ENCODE peak calls at places on chromosomes 3 and 15, in seven cellular contexts. X, U, R, P, A, E and N are unnamed samples.

GRCh38 chr15:60392986-60393811 is 4.6 kb downstream of the ANXA2 start:
- DNase-seq in E (no peak), P (peak), U (no peak), A (no peak), R (peak), X (peak), N (peak)

GRCh38 chr3:16520636-16521579 is 7.4 kb upstream of the RFTN1 start:
- DNase-seq in A (no peak), R (no peak), P (no peak), U (peak), E (no peak), X (no peak), N (no peak)

GRCh38 chr15:67955256-67955655 is 98.9 kb upstream of the PIAS1 start:
- DNase-seq in E (no peak), A (no peak), U (no peak), X (no peak), P (no peak), R (no peak), N (no peak)

GRCh38 chr15:51004103-51004536 is 90.6 kb downstream of the TNFAIP8L3 start:
- DNase-seq in U (no peak), R (no peak), E (no peak), A (no peak), X (no peak), P (peak), N (no peak)

GRCh38 chr15:35705885-35706590 is 160.1 kb upstream of the DPH6 start:
- DNase-seq in X (no peak), P (peak), E (no peak), U (no peak), R (no peak), A (no peak), N (no peak)

GRCh38 chr3:16171009-16171408 is 3.5 kb upstream of the GALNT15 start:
- DNase-seq in E (no peak), U (no peak), A (no peak), X (no peak), P (no peak), R (no peak), N (no peak)

GRCh38 chr15:83732196-83732595 is 78.3 kb downstream of the ADAMTSL3 start:
- DNase-seq in X (no peak), U (no peak), P (no peak), R (no peak), A (no peak), E (no peak), N (no peak)

GRCh38 chr15:35000511-35000910 is 12.4 kb upstream of the ZNF770 start:
- DNase-seq in P (peak), U (no peak), R (no peak), X (peak), A (no peak), E (no peak), N (no peak)

GRCh38 chr3:28972921-28973320 is 307.9 kb upstream of the RBMS3 start:
- DNase-seq in R (no peak), A (no peak), X (no peak), U (no peak), E (no peak), P (no peak), N (no peak)

GRCh38 chr15:77375133-77375532 is 44.8 kb downstream of the PEAK1 start:
- DNase-seq in P (no peak), U (no peak), A (no peak), X (no peak), R (no peak), E (no peak), N (no peak)

GRCh38 chr15:71679223-71680078 is 130.9 kb upstream of the NR2E3 start:
- DNase-seq in R (peak), P (no peak), U (no peak), X (no peak), A (no peak), E (no peak), N (no peak)

GRCh38 chr3:8610961-8611360 is 33.6 kb downstream of the SSUH2 start:
- DNase-seq in X (no peak), A (no peak), E (no peak), R (no peak), U (peak), P (no peak), N (no peak)

GRCh38 chr3:124033360-124034015 is 41.6 kb upstream of the ROPN1 start:
- DNase-seq in R (no peak), A (no peak), U (no peak), E (peak), X (no peak), P (no peak), N (no peak)

GRCh38 chr3:172648736-172649135 is 62.1 kb downstream of the NCEH1 start:
- DNase-seq in A (no peak), U (no peak), E (no peak), R (no peak), P (no peak), X (no peak), N (no peak)

GRCh38 chr3:30658328-30659052 is 52.1 kb downstream of the TGFBR2 start:
- DNase-seq in E (no peak), X (peak), R (peak), A (peak), U (no peak), P (no peak), N (peak)

GRCh38 chr15:69105451-69105985 is 54.9 kb upstream of the GLCE start:
- DNase-seq in U (no peak), E (no peak), R (no peak), X (no peak), A (no peak), P (no peak), N (no peak)

GRCh38 chr3:195909645-195910498 is 1.5 kb upstream of the TNK2 start:
- DNase-seq in X (peak), U (peak), E (peak), P (peak), A (no peak), R (peak), N (no peak)

GRCh38 chr3:195907730-195908438 is 467 bp downstream of the TNK2 start:
- DNase-seq in P (peak), E (no peak), A (peak), U (peak), X (no peak), R (no peak), N (no peak)

GRCh38 chr3:195908439-195909293 is at the start of gene TNK2:
- DNase-seq in U (peak), A (no peak), E (peak), X (no peak), R (no peak), P (peak), N (no peak)

GRCh38 chr3:195910499-195910845 is 2.1 kb upstream of the TNK2 start:
- DNase-seq in R (no peak), P (no peak), U (no peak), E (no peak), X (no peak), A (no peak), N (no peak)

GRCh38 chr3:195909294-195909644 is 918 bp upstream of the TNK2 start:
- DNase-seq in E (peak), U (no peak), X (no peak), P (no peak), A (no peak), R (no peak), N (no peak)
- H3K4me3 ChIP-seq in E (peak), U (peak), X (peak), P (peak), A (peak), R (peak), N (peak)

GRCh38 chr15:64774556-64775523 is 549 bp downstream of the RBPMS2 start:
- DNase-seq in R (no peak), E (peak), A (no peak), X (no peak), P (no peak), U (peak), N (no peak)
- TF ChIP-seq SIN3A in R (no peak), E (no peak), A (no peak), X (no peak), P (no peak), U (no peak), N (no peak)

GRCh38 chr3:42114130-42114529 is 23.0 kb downstream of the TRAK1 start:
- DNase-seq in E (no peak), R (no peak), P (no peak), A (no peak), X (no peak), U (no peak), N (no peak)
- H3K4me3 ChIP-seq in E (no peak), R (no peak), P (no peak), A (no peak), X (no peak), U (no peak), N (no peak)

DNA sequence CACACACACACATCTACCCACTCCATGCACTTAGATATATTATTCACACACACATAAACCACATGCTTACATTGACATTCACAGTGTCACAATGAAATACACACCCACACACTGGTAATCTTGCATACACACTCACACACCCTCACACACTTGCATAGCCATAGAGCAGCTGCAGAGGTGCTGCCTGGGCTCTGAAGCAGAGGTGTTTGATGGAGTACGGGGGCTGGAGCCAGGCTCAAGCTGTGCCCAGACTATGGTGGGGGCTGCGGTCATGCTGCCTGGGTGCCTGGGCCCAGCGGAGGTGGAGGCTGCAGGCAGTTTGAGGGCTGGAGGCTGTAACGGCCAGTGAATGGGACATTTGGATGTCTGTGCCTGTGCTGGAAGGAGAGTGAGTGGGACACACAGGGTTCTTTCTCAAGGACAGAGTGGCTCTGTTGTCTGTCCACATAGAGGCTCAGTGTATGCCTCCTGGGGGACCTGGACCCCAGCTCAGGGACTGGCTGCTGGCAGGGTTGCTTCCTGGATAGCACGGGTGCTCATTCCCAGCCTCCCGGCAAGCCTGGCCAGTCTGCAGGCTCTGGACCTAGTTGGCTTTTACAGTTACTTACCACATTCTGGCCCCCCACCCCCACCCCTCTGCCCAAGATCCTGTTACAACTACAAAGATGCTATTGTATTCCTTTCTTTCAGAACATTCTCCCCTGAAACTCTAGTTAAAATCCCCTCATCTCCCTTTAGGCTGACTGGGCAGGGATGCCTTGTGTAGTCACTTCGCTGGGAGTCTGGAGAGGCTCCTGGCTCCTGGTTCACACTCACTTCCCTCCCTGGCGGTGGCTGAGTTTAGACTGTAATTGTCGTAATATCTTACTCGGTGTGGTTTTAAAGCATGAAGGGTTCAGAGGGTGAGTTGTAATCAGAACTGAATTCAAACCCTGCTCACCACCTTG is 12.5 kb downstream of the GASK1A start:
- DNase-seq in E (no peak), A (no peak), X (no peak), P (no peak), U (no peak), R (no peak), N (no peak)
- TF ChIP-seq SIN3A in E (no peak), A (no peak), X (no peak), P (no peak), U (no peak), R (no peak), N (no peak)

GRCh38 chr15:52021892-52022540 is 3.0 kb downstream of the MAPK6 start:
- DNase-seq in E (no peak), P (no peak), U (no peak), R (no peak), A (no peak), X (no peak), N (no peak)
- H3K4me3 ChIP-seq in E (no peak), P (peak), U (peak), R (peak), A (peak), X (no peak), N (peak)

GRCh38 chr3:87625911-87626310 is 349.5 kb upstream of the POU1F1 start:
- DNase-seq in E (no peak), P (no peak), U (no peak), A (no peak), X (no peak), R (no peak), N (no peak)

GRCh38 chr3:87627316-87627715 is 350.9 kb upstream of the POU1F1 start:
- DNase-seq in E (no peak), A (no peak), R (no peak), X (no peak), U (no peak), P (peak), N (no peak)

GRCh38 chr3:87624860-87625259 is 348.5 kb upstream of the POU1F1 start:
- DNase-seq in A (no peak), X (no peak), P (no peak), E (no peak), R (no peak), U (no peak), N (no peak)

GRCh38 chr3:87626471-87626995 is 350.1 kb upstream of the POU1F1 start:
- DNase-seq in P (no peak), U (no peak), R (no peak), A (no peak), E (no peak), X (no peak), N (no peak)

GRCh38 chr3:87621667-87622066 is 345.3 kb upstream of the POU1F1 start:
- DNase-seq in P (no peak), X (no peak), R (no peak), A (peak), U (no peak), E (no peak), N (no peak)
- TF ChIP-seq SIN3A in P (no peak), X (no peak), R (no peak), A (no peak), U (no peak), E (no peak), N (no peak)